ENCODE peak calls at places on chromosomes 13 and 19, in seven cellular contexts. G is breast epithelium; P is CD8-positive, alpha-beta T cell; T is foreskin keratinocyte; E is epithelial cell of prostate; Z is tibial artery; Q is heart right ventricle. U is an unnamed sample.

GRCh38 chr13:51520524-51520923 is 63.7 kb upstream of the WDFY2 start:
- DNase-seq in T (peak), P (no peak), E (peak), Q (no peak), Z (no peak), G (peak), U (no peak)

GRCh38 chr13:28557725-28558124 is 62.8 kb upstream of the FLT1 start:
- DNase-seq in Q (no peak), Z (no peak), P (no peak), G (no peak), E (no peak), T (no peak), U (no peak)

GRCh38 chr19:43574424-43575155 is 737 bp downstream of the XRCC1 start:
- DNase-seq in Q (no peak), P (no peak), G (no peak), T (no peak), Z (no peak), E (peak), U (no peak)

GRCh38 chr13:91031508-91031907 is 316.0 kb upstream of the MIR17HG start:
- DNase-seq in T (no peak), G (no peak), Z (no peak), E (no peak), P (no peak), Q (no peak), U (no peak)

GRCh38 chr13:19984430-19985218 is 26.1 kb downstream of the ZMYM2 start:
- DNase-seq in Q (no peak), E (no peak), T (peak), G (no peak), P (no peak), Z (no peak), U (no peak)

GRCh38 chr13:104980571-104980970 is 1554.9 kb downstream of the EFNB2 start:
- DNase-seq in T (no peak), E (no peak), Z (no peak), P (no peak), Q (no peak), G (no peak), U (no peak)

GRCh38 chr13:93248627-93249047 is 22.0 kb downstream of the GPC6 start:
- DNase-seq in Z (no peak), T (no peak), E (no peak), P (no peak), G (no peak), Q (no peak), U (no peak)

GRCh38 chr19:45306522-45307027 is 16.1 kb downstream of the CKM start:
- DNase-seq in E (no peak), P (no peak), Z (no peak), Q (no peak), G (no peak), T (no peak), U (no peak)

GRCh38 chr13:81334481-81334880 is 993.6 kb upstream of the SPRY2 start:
- DNase-seq in G (no peak), P (no peak), E (no peak), Q (no peak), Z (no peak), T (no peak), U (no peak)

GRCh38 chr13:45879666-45880065 is 28.1 kb upstream of the SIAH3 start:
- DNase-seq in E (no peak), G (peak), Z (no peak), P (no peak), T (no peak), Q (peak), U (no peak)

GRCh38 chr13:48304132-48304876 is 753 bp downstream of the RB1 start:
- DNase-seq in Z (peak), G (peak), P (no peak), E (no peak), T (no peak), Q (peak), U (no peak)

GRCh38 chr13:88339271-88339741 is 668.1 kb downstream of the SLITRK5 start:
- DNase-seq in Z (no peak), Q (no peak), T (no peak), P (no peak), G (no peak), E (no peak), U (no peak)

GRCh38 chr13:67632590-67632989 is 402.5 kb upstream of the PCDH9 start:
- DNase-seq in Z (no peak), E (no peak), Q (no peak), T (no peak), P (no peak), G (no peak), U (no peak)

GRCh38 chr19:13995017-13995728 is 10.9 kb downstream of the RFX1 start:
- DNase-seq in T (no peak), G (no peak), E (no peak), P (no peak), Q (peak), Z (peak), U (no peak)

GRCh38 chr19:56099638-56100539 is 21.2 kb downstream of the ZNF787 start:
- DNase-seq in G (no peak), Z (no peak), Q (peak), P (no peak), E (no peak), T (no peak), U (no peak)

GRCh38 chr13:41053384-41053826 is 7.9 kb upstream of the WBP4 start:
- DNase-seq in G (no peak), Q (no peak), P (no peak), Z (peak), E (no peak), T (no peak), U (no peak)

GRCh38 chr13:40422588-40423235 is 243.7 kb downstream of the FOXO1 start:
- DNase-seq in G (no peak), P (no peak), Q (no peak), Z (no peak), T (peak), E (no peak), U (no peak)

GRCh38 chr19:9673912-9674668 is 810 bp downstream of the ZNF562 start:
- DNase-seq in Q (no peak), T (peak), G (no peak), P (no peak), E (peak), Z (no peak), U (no peak)

GRCh38 chr19:13507053-13507611 is 853 bp upstream of the CACNA1A start:
- DNase-seq in E (no peak), P (no peak), G (no peak), Z (no peak), Q (no peak), T (no peak), U (no peak)

GRCh38 chr19:45340232-45340898 is at the start of gene KLC3:
- DNase-seq in P (no peak), T (peak), Z (no peak), E (no peak), Q (no peak), G (no peak), U (no peak)

GRCh38 chr13:99086149-99086868 is 108.4 kb upstream of the DOCK9 start:
- DNase-seq in G (no peak), E (no peak), Z (peak), P (peak), T (peak), Q (peak), U (peak)

GRCh38 chr19:24159707-24160106 is 72.7 kb downstream of the ZNF254 start:
- DNase-seq in G (no peak), Q (no peak), E (no peak), Z (no peak), T (peak), P (no peak), U (no peak)

GRCh38 chr13:77386046-77386445 is 59.2 kb upstream of the MYCBP2 start:
- DNase-seq in E (no peak), P (no peak), T (no peak), Q (no peak), Z (no peak), G (no peak), U (no peak)

GRCh38 chr19:49362048-49362925 is at the start of gene TEAD2:
- DNase-seq in P (no peak), T (peak), G (peak), Z (peak), Q (peak), E (no peak), U (no peak)

GRCh38 chr19:1874554-1875185 is 10.6 kb downstream of the ABHD17A start:
- DNase-seq in G (no peak), E (no peak), P (no peak), Z (no peak), T (no peak), Q (no peak), U (no peak)

GRCh38 chr13:53200498-53201453 is 172.2 kb downstream of the OLFM4 start:
- DNase-seq in T (no peak), G (no peak), P (no peak), Z (no peak), Q (peak), E (no peak), U (no peak)

GRCh38 chr19:43623889-43624670 is 4.7 kb upstream of the ZNF428 start:
- DNase-seq in Z (no peak), G (no peak), Q (no peak), E (no peak), T (no peak), P (no peak), U (no peak)

GRCh38 chr19:5935473-5936307 is 21.6 kb downstream of the CAPS start:
- DNase-seq in Q (no peak), E (no peak), T (no peak), P (no peak), G (no peak), Z (no peak), U (no peak)

GRCh38 chr13:75440100-75440499 is 41.9 kb downstream of the TBC1D4 start:
- DNase-seq in Z (no peak), T (no peak), E (no peak), Q (no peak), P (no peak), G (no peak), U (no peak)

GRCh38 chr13:66415444-66415843 is 814.7 kb downstream of the PCDH9 start:
- DNase-seq in E (no peak), Z (no peak), G (no peak), Q (no peak), T (no peak), P (no peak), U (no peak)

GRCh38 chr13:111184685-111185401 is 69.7 kb downstream of the ARHGEF7 start:
- DNase-seq in Z (no peak), P (no peak), E (no peak), T (no peak), G (no peak), Q (no peak), U (no peak)

GRCh38 chr19:27716922-27717321 is 1496.0 kb downstream of the UQCRFS1 start:
- DNase-seq in E (no peak), G (no peak), P (no peak), Z (no peak), Q (no peak), T (no peak), U (no peak)

GRCh38 chr13:24502567-24503375 is 9.8 kb downstream of the PARP4 start:
- DNase-seq in Z (peak), T (peak), E (peak), G (peak), P (no peak), Q (peak), U (no peak)

GRCh38 chr19:31145021-31145420 is 204.2 kb downstream of the TSHZ3 start:
- DNase-seq in E (no peak), P (no peak), Z (no peak), G (no peak), T (peak), Q (no peak), U (no peak)

DNA sequence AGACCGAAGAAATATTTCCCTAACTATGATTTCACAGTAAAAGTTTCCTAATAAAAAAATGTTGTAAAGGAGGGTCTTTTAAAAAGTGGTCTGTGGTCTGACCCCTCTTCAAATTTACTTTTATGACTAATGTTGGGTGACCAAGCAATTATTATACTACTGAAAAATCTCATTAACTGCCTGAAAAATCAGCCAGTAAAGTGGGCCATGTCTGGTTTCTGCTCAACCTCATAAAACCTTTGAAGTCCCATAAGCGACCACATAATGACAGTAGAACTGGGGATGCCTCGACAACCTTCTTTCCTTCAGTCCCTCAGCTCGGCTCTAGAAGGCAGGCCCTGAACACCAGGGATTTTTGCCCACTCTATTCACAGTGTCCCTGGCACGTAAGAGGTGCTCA is 434.3 kb downstream of the EFNB2 start:
- DNase-seq in Q (no peak), P (no peak), G (no peak), T (no peak), E (no peak), Z (no peak), U (no peak)
- H3K27ac ChIP-seq in Q (no peak), P (no peak), G (no peak), T (no peak), E (peak), Z (no peak), U (no peak)

DNA sequence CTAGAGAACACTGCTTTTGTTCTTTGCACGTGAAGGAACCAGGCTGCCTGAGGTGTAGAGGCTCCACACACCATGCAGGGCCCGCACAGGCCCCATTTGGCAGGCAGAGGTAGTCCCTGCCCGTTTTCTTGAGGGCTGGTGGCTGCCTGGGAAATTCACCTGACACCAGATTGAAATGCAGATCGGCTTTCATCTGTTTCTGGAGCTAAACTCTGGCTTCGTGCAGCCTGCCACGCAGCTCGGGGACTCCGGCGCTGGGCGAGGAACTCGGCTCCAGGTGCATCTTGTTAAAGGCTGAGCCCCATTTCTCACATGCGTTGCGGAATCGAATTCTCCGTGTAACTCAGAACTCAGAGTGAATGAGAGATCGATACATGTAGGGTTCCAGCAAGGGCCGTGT is 37.7 kb downstream of the ATP11A start:
- DNase-seq in P (no peak), G (no peak), T (no peak), Z (peak), E (no peak), Q (no peak), U (no peak)
- H3K27ac ChIP-seq in P (no peak), G (no peak), T (no peak), Z (no peak), E (no peak), Q (peak), U (no peak)

DNA sequence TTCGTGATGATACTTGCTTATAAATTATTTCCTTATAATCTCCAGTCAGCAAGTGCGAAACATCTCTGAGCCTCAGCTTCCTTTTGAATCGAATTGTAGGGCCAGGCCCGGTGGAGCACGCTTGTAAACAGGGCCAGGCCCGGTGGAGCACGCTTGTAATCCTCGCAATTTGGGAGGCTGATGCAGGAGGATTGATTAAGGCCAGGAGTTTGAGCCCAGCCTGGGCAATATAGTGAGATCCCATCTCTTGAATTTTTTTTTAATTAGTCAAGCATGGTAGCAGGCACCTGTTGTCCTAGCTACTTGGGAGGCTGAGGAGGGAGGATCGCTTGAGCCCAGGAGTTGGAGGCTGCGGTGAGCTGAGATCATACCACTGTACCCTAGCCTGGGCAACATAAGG is 116.2 kb upstream of the MCF2L start:
- DNase-seq in P (no peak), E (no peak), Q (no peak), T (no peak), G (no peak), Z (no peak), U (no peak)
- H3K27ac ChIP-seq in P (no peak), E (no peak), Q (no peak), T (no peak), G (no peak), Z (no peak), U (no peak)

DNA sequence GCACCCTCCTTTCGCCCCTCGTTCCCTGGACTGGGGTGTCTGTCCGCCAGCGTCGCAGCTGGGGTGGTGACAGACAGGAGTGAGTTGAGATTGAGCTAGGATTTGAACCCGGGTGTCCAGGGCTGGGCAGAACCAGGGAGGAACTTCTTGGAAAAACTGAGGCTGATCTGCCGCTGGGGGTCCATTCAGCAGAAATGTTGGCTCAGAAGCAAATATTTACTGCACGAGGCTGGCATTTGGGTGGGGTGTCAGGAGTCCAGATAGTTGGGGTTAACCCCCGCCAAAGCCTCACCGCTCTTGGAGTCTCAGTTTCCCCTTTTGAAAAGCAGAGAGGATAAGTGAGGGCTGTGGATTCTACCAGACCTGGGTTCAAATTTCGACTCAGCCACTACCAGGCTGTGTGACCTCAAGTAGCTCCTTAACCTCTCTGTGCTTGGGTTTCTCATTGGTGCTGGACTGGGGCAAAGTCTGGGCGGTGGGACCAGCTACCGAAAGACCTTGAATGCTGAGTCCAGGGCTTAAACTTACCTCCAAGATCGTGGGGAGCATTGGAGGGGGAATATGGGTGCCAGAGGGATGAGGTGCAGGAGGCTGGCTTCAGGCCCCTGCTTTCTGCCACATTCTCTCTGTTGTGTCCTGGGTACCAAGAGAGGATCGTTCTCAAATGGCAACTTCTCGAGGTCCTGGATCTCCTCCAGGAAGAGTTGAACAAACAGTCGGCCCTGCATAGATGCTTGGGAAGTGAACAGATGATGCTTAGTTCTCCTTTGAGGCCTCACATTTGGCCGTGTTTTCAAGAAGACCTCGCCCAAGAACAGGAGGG is 21.1 kb downstream of the MAST3 start:
- DNase-seq in E (no peak), P (no peak), G (no peak), Z (no peak), Q (no peak), T (no peak), U (no peak)
- H3K27ac ChIP-seq in E (no peak), P (peak), G (peak), Z (peak), Q (peak), T (no peak), U (peak)

DNA sequence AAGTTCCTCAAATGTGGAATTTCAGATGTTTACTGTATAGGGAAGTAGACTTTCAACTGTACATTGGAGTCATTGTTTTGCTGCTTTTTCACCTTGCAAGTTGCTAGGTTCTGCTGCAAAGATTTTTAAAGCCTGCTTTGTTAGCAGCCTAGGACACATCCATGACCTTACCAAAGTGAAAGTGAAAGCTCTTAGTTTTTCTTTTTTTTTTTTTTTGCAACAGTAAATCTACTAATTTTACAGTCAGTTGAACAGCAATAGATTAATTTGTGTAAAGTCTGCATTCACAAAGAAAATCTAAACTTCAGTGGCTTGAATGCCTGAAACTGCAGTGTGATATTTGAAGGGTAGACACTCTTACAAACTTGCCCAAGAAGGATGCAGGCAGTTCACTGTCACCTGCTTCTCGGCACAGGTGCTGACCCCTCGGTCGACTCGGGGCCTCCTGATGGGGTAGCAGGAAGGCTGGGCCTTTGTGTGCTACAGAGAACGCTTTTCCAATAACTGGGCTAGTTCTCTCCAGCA is 5.0 kb upstream of the MTIF3 start:
- DNase-seq in T (no peak), Z (no peak), P (no peak), Q (no peak), G (no peak), E (no peak), U (no peak)
- H3K27ac ChIP-seq in T (no peak), Z (no peak), P (peak), Q (peak), G (no peak), E (no peak), U (no peak)

GRCh38 chr19:51460164-51460992 is 2.1 kb upstream of the SIGLEC8 start:
- DNase-seq in G (no peak), Z (no peak), Q (no peak), T (no peak), E (no peak), P (no peak), U (no peak)

GRCh38 chr19:51462276-51462675 is 4.0 kb upstream of the SIGLEC8 start:
- DNase-seq in Z (no peak), T (no peak), E (no peak), P (no peak), Q (no peak), G (no peak), U (no peak)

GRCh38 chr19:51462681-51463080 is 4.4 kb upstream of the SIGLEC8 start:
- DNase-seq in Q (no peak), Z (no peak), T (no peak), P (no peak), E (no peak), G (no peak), U (no peak)

GRCh38 chr19:51458899-51459592 is 792 bp upstream of the SIGLEC8 start:
- DNase-seq in Q (no peak), G (no peak), E (no peak), P (no peak), Z (no peak), T (no peak), U (no peak)

GRCh38 chr19:51461723-51462161 is 3.5 kb upstream of the SIGLEC8 start:
- DNase-seq in Q (no peak), T (no peak), G (no peak), E (no peak), P (no peak), Z (peak), U (no peak)
- H3K27ac ChIP-seq in Q (no peak), T (no peak), G (no peak), E (no peak), P (no peak), Z (no peak), U (peak)

U was measured in caudate nucleus.